ENCODE peak calls at places on chromosomes 7 and 10, in ten cellular contexts. S, J, A, P, N, B, F, W, X and C are unnamed samples.

GRCh38 chr7:152341039-152341913 is 94.5 kb downstream of the KMT2C start:
- DNase-seq in X (no peak), J (no peak), A (no peak), W (peak; percentile 70), S (peak; percentile 34), N (peak; percentile 80), P (no peak), F (peak; percentile 51), B (peak; percentile 20), C (peak; percentile 68)

GRCh38 chr10:19546224-19546623 is 270.0 kb upstream of the PLXDC2 start:
- DNase-seq in P (no peak), W (no peak), A (no peak), S (no peak), X (no peak), B (no peak), F (no peak), J (no peak), N (no peak), C (no peak)

GRCh38 chr7:136496526-136496925 is 371.9 kb upstream of the CHRM2 start:
- DNase-seq in S (peak; percentile 22), A (no peak), P (no peak), B (no peak), X (no peak), W (no peak), F (no peak), J (no peak), N (no peak), C (no peak)

GRCh38 chr7:84629216-84629615 is 434.6 kb upstream of the SEMA3A start:
- DNase-seq in N (no peak), X (no peak), F (no peak), S (no peak), J (no peak), P (no peak), W (no peak), A (no peak), B (no peak), C (no peak)

GRCh38 chr7:1696671-1697498 is 26.8 kb downstream of the ELFN1 start:
- DNase-seq in P (no peak), A (no peak), N (no peak), J (no peak), B (no peak), X (peak; percentile 13), S (no peak), F (peak; percentile 28), W (no peak), C (no peak)

GRCh38 chr10:78567680-78568453 is 500.9 kb upstream of the ZMIZ1 start:
- DNase-seq in S (no peak), X (no peak), N (no peak), W (no peak), F (no peak), B (no peak), A (no peak), J (no peak), P (no peak), C (no peak)

GRCh38 chr10:18687195-18687594 is 28.0 kb downstream of the ARL5B start:
- DNase-seq in N (no peak), B (no peak), F (no peak), A (no peak), P (no peak), X (no peak), S (no peak), W (no peak), J (no peak), C (no peak)

GRCh38 chr7:42359946-42360345 is 122.9 kb upstream of the GLI3 start:
- DNase-seq in N (no peak), W (no peak), A (no peak), J (no peak), P (peak; percentile 68), F (no peak), S (no peak), B (no peak), X (no peak), C (no peak)

DNA sequence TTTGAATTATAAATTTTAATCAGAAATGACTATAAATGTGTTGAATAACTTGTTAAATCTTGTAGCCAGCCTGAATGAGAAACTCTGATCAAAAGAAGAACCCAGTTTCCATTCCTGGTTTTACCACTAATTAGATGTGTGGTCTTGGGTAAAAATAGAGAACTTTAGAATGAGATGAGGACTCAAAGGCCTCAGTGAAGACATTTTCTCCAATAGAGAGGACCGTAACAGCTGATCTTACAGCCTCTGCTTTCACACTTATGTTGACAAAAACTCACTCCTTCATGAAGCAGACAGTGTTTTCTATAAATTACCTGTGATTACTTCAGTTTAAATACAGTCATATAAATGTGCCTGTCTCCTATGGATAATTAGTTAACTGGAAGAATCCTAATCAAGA is 200.1 kb upstream of the MEOX2 start:
- DNase-seq in N (no peak), F (no peak), J (no peak), S (no peak), B (no peak), X (no peak), A (no peak), W (no peak), P (no peak), C (no peak)
- H3K4me3 ChIP-seq in N (no peak overlapping the region), F (no peak overlapping the region), J (no peak overlapping the region), S (no peak overlapping the region), B (no peak overlapping the region), X (no peak overlapping the region), A (no peak overlapping the region), W (no peak overlapping the region), P (no peak overlapping the region), C (no peak overlapping the region)

GRCh38 chr10:88083597-88083989 is 220.2 kb downstream of the PTEN start:
- DNase-seq in F (no peak), A (no peak), W (no peak), P (no peak), J (no peak), B (no peak), N (no peak), X (no peak), S (no peak), C (no peak)

GRCh38 chr10:88082806-88083596 is 219.6 kb downstream of the PTEN start:
- DNase-seq in W (no peak), P (no peak), N (no peak), J (no peak), A (no peak), X (no peak), S (no peak), B (no peak), F (no peak), C (no peak)

GRCh38 chr10:88088441-88089340 is 225.3 kb downstream of the PTEN start:
- DNase-seq in J (no peak), F (no peak), B (no peak), P (no peak), S (no peak), N (no peak), W (no peak), A (no peak), X (no peak), C (no peak)

GRCh38 chr10:88089498-88089897 is 226.1 kb downstream of the PTEN start:
- DNase-seq in X (no peak), A (no peak), F (no peak), W (no peak), P (no peak), J (no peak), S (no peak), N (no peak), B (no peak), C (no peak)

GRCh38 chr10:88086187-88086954 is 222.9 kb downstream of the PTEN start:
- DNase-seq in F (no peak), A (no peak), P (no peak), B (no peak), N (no peak), W (no peak), J (no peak), X (no peak), S (no peak), C (no peak)
- TF ChIP-seq CTCF in F (no peak), A (no peak), P (no peak), B (no peak), N (no peak), W (no peak), J (no peak), X (no peak), S (no peak), C (no peak)

GRCh38 chr7:130909161-130909836 is 175.3 kb upstream of the KLF14 start:
- DNase-seq in N (peak; percentile 57), B (no peak), W (no peak), J (no peak), P (no peak), A (no peak), X (peak; percentile 59), F (peak; percentile 47), S (no peak), C (no peak)

GRCh38 chr7:130908345-130909160 is 174.5 kb upstream of the KLF14 start:
- DNase-seq in B (no peak), F (peak; percentile 48), S (no peak), N (peak; percentile 56), W (no peak), J (no peak), A (no peak), X (peak; percentile 72), P (no peak), C (no peak)

GRCh38 chr7:130912086-130912909 is 178.3 kb upstream of the KLF14 start:
- DNase-seq in X (no peak), B (no peak), A (no peak), W (peak; percentile 90), P (peak; percentile 66), F (no peak), S (no peak), N (peak; percentile 76), J (no peak), C (peak; percentile 89)

GRCh38 chr7:130910949-130911944 is 177.2 kb upstream of the KLF14 start:
- DNase-seq in W (peak; percentile 74), S (no peak), A (no peak), F (no peak), B (no peak), N (peak; percentile 62), X (no peak), J (no peak), P (no peak), C (peak; percentile 75)

DNA sequence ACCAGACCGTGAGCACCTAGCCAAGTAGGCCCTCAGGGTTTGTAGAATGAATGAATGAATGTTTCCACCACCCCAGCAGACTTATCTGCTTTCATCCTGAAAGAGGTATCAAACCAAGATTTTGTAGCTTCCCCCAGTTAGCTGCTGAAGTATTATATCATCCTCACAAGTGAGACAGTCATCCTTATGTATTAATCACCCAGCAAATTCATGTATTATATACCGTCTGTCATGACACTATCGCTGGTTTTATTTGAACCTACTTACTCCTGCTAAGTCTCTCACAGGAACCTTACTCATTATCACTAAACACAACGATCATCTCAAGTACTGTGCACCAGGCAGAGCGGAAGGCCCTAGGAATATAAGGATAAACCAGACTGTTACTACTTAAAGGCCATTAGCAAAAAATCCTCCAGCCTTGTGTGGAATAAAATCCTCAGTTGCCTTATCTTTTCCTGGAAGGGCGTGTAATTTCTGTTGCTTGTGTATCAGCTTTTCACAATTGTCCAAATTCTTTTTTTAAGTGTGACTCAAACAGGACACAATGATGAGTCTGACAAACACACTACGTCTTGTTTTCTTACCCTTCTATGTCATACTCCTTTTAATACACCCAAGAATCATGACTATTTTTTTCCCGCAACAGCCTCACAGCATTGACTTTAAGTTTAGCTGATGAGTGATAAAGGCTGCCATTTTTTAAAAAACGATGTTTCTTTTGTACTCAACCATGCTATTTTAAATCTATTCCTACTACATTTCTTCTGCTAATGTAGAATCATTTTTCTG is 176.1 kb upstream of the KLF14 start:
- DNase-seq in P (no peak), X (no peak), N (peak; percentile 55), J (no peak), S (no peak), B (no peak), F (no peak), A (no peak), W (peak; percentile 75), C (no peak)
- H3K4me3 ChIP-seq in P (peak overlapping the region; percentile 70), X (no peak overlapping the region), N (peak overlapping the region; percentile 64), J (no peak overlapping the region), S (no peak overlapping the region), B (no peak overlapping the region), F (peak overlapping the region; percentile 51), A (peak overlapping the region; percentile 45), W (peak overlapping the region; percentile 88), C (peak overlapping the region; percentile 62)

DNA sequence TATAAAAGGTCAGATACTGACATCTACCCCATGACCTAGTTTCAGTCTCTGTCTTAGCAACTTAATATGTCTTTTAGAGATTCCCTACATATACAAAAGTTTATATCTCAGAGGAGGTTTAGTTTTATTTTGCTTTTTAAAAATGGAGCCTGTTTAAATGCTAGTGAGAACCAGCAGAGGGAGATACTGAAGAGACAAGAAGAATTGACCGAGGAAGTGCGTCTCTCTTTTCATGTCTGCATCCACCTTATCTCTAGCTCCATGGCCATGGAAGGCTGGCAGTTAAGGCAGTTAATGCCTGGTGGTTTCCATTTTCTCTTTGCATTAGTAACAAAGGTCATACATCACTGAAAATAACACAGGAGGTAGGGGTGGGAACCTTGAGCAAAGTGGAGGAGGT is 10.7 kb downstream of the SUV39H2 start:
- DNase-seq in B (no peak), S (no peak), N (peak; percentile 30), J (no peak), A (no peak), X (no peak), W (peak; percentile 21), F (no peak), P (no peak), C (no peak)
- TF ChIP-seq CTCF in B (no peak), S (peak; percentile 42), N (no peak), J (peak; percentile 43), A (no peak), X (no peak), W (peak; percentile 41), F (peak; percentile 28), P (peak; percentile 20), C (peak; percentile 46)